ENCODE peak calls at places on chromosomes 11 and 22, in six cellular contexts. Y, V, Q, K, W and U are unnamed samples.

GRCh38 chr11:126375726-126376125 is 20.2 kb downstream of the ST3GAL4 start:
- ATAC-seq in Y (no peak), V (no peak), Q (no peak), K (no peak), W (no peak), U (no peak)

GRCh38 chr11:8658210-8658968 is 24.1 kb downstream of the TRIM66 start:
- ATAC-seq in Y (no peak), V (no peak), Q (no peak), K (peak; percentile 31), W (no peak), U (peak; percentile 48)

GRCh38 chr11:7050191-7050590 is 29.9 kb downstream of the NLRP14 start:
- ATAC-seq in Y (no peak), V (no peak), Q (peak; percentile 60), K (no peak), W (no peak), U (no peak)

GRCh38 chr11:73171762-73172161 is 29.6 kb upstream of the FCHSD2 start:
- ATAC-seq in Y (no peak), V (no peak), Q (no peak), K (no peak), W (no peak), U (no peak)

GRCh38 chr11:133950874-133951483 is 5.8 kb downstream of the IGSF9B start:
- ATAC-seq in Y (no peak), V (no peak), Q (no peak), K (no peak), W (no peak), U (peak; percentile 4)

GRCh38 chr11:87405843-87406242 is 368.1 kb downstream of the TMEM135 start:
- ATAC-seq in Y (no peak), V (no peak), Q (no peak), K (no peak), W (no peak), U (no peak)

GRCh38 chr11:104546486-104546885 is 351.8 kb downstream of the CASP12 start:
- ATAC-seq in Y (no peak), V (no peak), Q (no peak), K (no peak), W (no peak), U (no peak)

GRCh38 chr22:33909075-33909458 is 11.2 kb downstream of the LARGE1 start:
- ATAC-seq in Y (no peak), V (no peak), Q (no peak), K (no peak), W (no peak), U (peak; percentile 77)

GRCh38 chr22:22578702-22579424 is 19.8 kb upstream of the PRAME start:
- ATAC-seq in Y (no peak), V (no peak), Q (no peak), K (peak; percentile 39), W (no peak), U (no peak)

GRCh38 chr22:39545310-39546063 is 12.9 kb upstream of the RPS19BP1 start:
- ATAC-seq in Y (peak; percentile 47), V (peak; percentile 70), Q (no peak), K (peak; percentile 81), W (no peak), U (no peak)

DNA sequence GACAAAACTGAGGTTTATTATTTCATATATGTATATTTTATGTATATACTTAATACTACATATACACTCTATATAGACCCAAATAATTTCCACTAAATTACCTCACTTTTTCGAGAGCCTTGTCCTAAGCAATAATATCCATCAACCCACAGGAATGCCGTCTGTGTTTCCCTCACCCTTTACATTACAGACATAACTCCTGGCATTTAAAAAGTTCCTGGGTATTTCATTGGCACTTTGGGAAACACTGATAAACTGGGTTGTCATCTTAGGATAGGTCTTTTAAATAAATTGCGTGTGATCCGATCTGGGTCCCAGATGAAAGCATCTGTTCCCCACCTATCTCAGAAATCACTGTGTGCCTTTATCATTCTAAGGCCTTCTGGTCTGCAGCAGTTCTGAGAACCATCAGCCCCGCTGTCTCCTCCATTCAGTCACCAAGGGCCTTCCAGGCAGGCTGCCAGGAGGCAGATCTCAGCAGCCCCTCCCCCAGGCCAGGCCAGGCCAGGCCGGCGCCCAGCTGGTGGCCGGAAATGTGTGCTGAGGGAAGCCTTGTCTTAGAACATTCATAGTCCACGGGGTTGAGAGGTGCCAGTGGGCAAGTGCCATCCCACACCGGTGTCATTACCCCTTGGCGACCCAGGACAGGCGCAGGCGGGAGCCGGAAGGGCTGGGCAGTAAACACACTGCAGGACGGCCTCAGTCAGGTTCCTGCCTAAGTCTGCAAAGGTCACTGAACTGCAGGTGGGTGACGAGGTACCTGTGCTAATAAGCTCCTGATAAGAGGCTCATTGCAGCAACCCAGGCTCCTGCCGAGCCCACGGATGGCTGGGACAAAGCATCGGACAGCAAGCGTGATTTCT is 3.3 kb downstream of the FGF19 start:
- ATAC-seq in Y (peak; percentile 52), V (peak; percentile 71), Q (no peak), K (peak; percentile 93), W (peak; percentile 69), U (no peak)
- TF ChIP-seq EP300 in Y (no peak), V (no peak), Q (no peak), K (peak; percentile 25), W (no peak), U (no peak)

DNA sequence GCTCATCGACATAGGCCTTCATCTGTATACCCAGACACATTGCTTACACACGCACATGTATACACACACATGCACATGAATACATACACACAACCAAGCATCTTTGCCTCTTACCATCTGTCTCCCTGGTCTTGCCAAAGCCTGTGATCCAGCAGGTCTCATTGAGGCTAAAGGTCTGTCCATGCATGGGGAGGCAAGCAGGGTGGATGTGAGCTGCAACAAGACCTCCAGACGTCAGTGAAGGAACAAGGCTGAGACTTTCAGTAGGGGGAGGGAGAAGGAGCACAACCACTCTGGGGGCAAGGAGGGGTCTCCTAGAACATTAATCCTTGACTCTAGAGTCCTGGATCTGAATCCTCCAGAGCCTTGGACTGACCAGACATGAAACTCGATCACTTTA is 23.7 kb downstream of the TMPRSS13 start:
- ATAC-seq in Y (no peak), V (no peak), Q (no peak), K (no peak), W (no peak), U (no peak)
- TF ChIP-seq CTCF in Y (no peak), V (no peak), Q (no peak), K (no peak), W (no peak), U (no peak)

GRCh38 chr22:43411981-43412807 is at the start of gene MPPED1:
- ATAC-seq in Y (no peak), V (no peak), Q (no peak), K (no peak), W (no peak), U (no peak)
- H3K4me1 ChIP-seq in Y (no peaks in the 10 kb centered on the region), V (peaks cover 24% of the 10 kb centered on the region), Q (no peaks in the 10 kb centered on the region), K (no peaks in the 10 kb centered on the region), W (no peaks in the 10 kb centered on the region), U (no peaks in the 10 kb centered on the region)

GRCh38 chr11:19866037-19866436 is 153.4 kb downstream of the NAV2 start:
- ATAC-seq in Y (no peak), V (no peak), Q (no peak), K (no peak), W (no peak), U (no peak)

GRCh38 chr11:19867064-19867463 is 154.4 kb downstream of the NAV2 start:
- ATAC-seq in Y (no peak), V (no peak), Q (no peak), K (no peak), W (no peak), U (no peak)

GRCh38 chr11:19861171-19861570 is 148.5 kb downstream of the NAV2 start:
- ATAC-seq in Y (no peak), V (no peak), Q (no peak), K (no peak), W (peak; percentile 24), U (no peak)

GRCh38 chr11:19868281-19868821 is 155.7 kb downstream of the NAV2 start:
- ATAC-seq in Y (no peak), V (no peak), Q (no peak), K (no peak), W (no peak), U (peak; percentile 86)

DNA sequence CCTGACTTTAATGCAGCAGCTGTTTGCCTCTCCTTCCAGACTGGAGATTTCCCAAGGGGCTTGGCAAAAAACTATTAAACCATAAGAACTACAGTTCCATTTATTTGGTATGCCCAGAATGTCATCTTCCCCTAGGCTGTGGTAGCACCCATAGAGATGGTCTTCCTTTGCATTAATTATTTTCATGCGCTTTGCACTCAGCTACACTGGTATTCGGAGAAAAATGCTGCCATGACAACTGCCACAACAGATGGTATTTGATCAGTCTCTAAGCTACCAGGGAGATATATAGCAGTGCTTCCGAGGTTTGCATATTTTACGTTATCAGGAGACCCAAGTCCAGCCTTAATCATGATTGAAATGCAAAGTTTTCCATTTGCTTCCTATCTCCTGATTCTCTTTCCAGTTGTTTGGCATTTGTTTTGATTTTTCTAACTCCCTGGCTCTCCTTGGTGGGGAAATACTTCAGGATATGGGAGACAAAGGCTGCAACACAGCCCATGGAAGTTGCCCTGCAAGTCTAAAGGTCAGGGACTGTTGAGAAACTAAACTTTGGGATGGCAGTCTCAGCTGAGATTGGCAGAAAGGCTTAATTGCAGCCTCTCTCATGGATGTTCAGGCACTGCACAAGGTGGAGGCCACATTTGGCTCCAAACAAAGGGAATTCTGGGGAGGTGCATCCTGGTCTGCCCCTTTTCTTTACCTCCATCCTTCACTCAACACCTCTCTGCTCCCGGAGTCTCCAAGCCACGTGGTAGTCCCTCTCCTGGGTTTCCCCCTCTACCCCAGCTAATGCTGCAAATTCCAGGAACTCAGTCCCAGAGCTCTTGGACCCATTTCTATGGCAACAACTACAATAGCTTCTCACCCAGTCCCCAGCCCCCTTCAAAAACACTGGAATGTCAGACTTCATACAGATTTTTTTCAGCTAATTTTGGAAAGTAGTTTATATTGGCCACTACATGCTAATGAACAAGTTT is 151.8 kb downstream of the NAV2 start:
- ATAC-seq in Y (no peak), V (peak; percentile 75), Q (no peak), K (no peak), W (no peak), U (no peak)
- TF ChIP-seq EP300 in Y (no peak), V (no peak), Q (no peak), K (no peak), W (no peak), U (no peak)

GRCh38 chr22:44956835-44957234 is 53.0 kb downstream of the PHF21B start:
- ATAC-seq in Y (peak; percentile 19), V (peak; percentile 49), Q (no peak), K (no peak), W (no peak), U (no peak)

GRCh38 chr22:44955102-44955501 is 54.7 kb downstream of the PHF21B start:
- ATAC-seq in Y (no peak), V (no peak), Q (peak; percentile 84), K (no peak), W (no peak), U (no peak)

GRCh38 chr22:44952863-44953790 is 56.7 kb downstream of the PHF21B start:
- ATAC-seq in Y (no peak), V (no peak), Q (no peak), K (no peak), W (no peak), U (no peak)

GRCh38 chr22:44954113-44954512 is 55.7 kb downstream of the PHF21B start:
- ATAC-seq in Y (no peak), V (no peak), Q (peak; percentile 69), K (no peak), W (no peak), U (no peak)

GRCh38 chr22:44957267-44957905 is 52.4 kb downstream of the PHF21B start:
- ATAC-seq in Y (no peak), V (peak; percentile 84), Q (no peak), K (peak; percentile 57), W (no peak), U (no peak)
- TF ChIP-seq CTCF in Y (no peak), V (peak; percentile 17), Q (no peak), K (peak; percentile 2), W (no peak), U (no peak)

DNA sequence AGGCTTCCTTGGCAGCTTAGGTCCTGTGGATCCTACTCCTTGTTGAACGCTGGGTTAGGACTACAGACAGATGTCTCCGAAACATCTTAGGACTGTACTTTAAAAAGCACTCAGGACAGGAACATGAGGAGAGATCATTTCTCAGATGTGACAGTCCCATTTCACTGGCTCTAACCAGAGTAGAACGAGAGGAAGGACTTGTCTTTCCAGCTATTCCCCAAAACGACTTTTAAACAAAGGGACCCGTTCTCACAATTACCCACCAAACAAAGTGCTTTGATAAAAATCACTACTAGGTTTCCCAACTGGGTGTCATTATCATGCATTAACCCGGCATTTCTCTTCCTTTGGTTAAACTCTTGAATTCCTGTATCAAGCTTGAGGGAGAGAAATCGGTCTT is 84.7 kb upstream of the BARX2 start:
- ATAC-seq in Y (no peak), V (no peak), Q (no peak), K (no peak), W (no peak), U (no peak)
- H3K4me1 ChIP-seq in Y (peaks cover 7% of the 10 kb centered on the region), V (peaks cover 13% of the 10 kb centered on the region), Q (no peaks in the 10 kb centered on the region), K (no peaks in the 10 kb centered on the region), W (no peaks in the 10 kb centered on the region), U (no peaks in the 10 kb centered on the region)